ENCODE peak calls at places on chromosome 1, in eight cellular contexts. G is stomach, U is body of pancreas, L is breast epithelium, Y is heart left ventricle, F is sigmoid colon, S is ovary, J is esophagus squamous epithelium. I is an unnamed sample.

GRCh38 chr1:23792151-23792945 is 1.4 kb downstream of the LYPLA2 start:
- DNase-seq in G (no peak), U (no peak), L (no peak), Y (peak; percentile 36), F (no peak), S (no peak), J (no peak), I (peak; percentile 70)

GRCh38 chr1:113804421-113805255 is 7.6 kb downstream of the RSBN1 start:
- DNase-seq in G (no peak), U (peak; percentile 20), L (no peak), Y (no peak), F (no peak), S (no peak), J (no peak), I (no peak)

GRCh38 chr1:156492591-156493080 is 7.9 kb downstream of the MEF2D start:
- DNase-seq in G (no peak), U (no peak), L (no peak), Y (peak; percentile 69), F (no peak), S (no peak), J (no peak), I (peak; percentile 91)

GRCh38 chr1:201693887-201694614 is 134.9 kb upstream of the IPO9 start:
- DNase-seq in G (no peak), U (no peak), L (no peak), Y (no peak), F (no peak), S (no peak), J (no peak), I (no peak)

GRCh38 chr1:32780628-32781267 is 36.4 kb downstream of the YARS1 start:
- DNase-seq in G (no peak), U (no peak), L (no peak), Y (no peak), F (no peak), S (no peak), J (no peak), I (no peak)

GRCh38 chr1:200483491-200484143 is 73.8 kb upstream of the ZNF281 start:
- DNase-seq in G (peak; percentile 31), U (peak; percentile 89), L (no peak), Y (no peak), F (no peak), S (no peak), J (no peak), I (no peak)

GRCh38 chr1:209584186-209584776 is 767 bp downstream of the CAMK1G start:
- DNase-seq in G (no peak), U (no peak), L (no peak), Y (no peak), F (no peak), S (peak; percentile 45), J (no peak), I (no peak)

GRCh38 chr1:207845109-207845508 is 65.8 kb downstream of the CD34 start:
- DNase-seq in G (no peak), U (peak; percentile 35), L (no peak), Y (peak; percentile 46), F (no peak), S (no peak), J (no peak), I (no peak)

GRCh38 chr1:243301059-243301458 is 45.2 kb downstream of the SDCCAG8 start:
- DNase-seq in G (no peak), U (no peak), L (no peak), Y (no peak), F (no peak), S (no peak), J (no peak), I (no peak)

GRCh38 chr1:114551400-114551799 is 30.0 kb downstream of the BCAS2 start:
- DNase-seq in G (no peak), U (no peak), L (no peak), Y (no peak), F (no peak), S (no peak), J (no peak), I (no peak)

GRCh38 chr1:230790026-230790425 is 42.8 kb downstream of the CAPN9 start:
- DNase-seq in G (no peak), U (no peak), L (no peak), Y (no peak), F (no peak), S (no peak), J (no peak), I (no peak)

GRCh38 chr1:234139966-234140365 is 233.3 kb upstream of the COA6 start:
- DNase-seq in G (no peak), U (no peak), L (no peak), Y (no peak), F (no peak), S (no peak), J (no peak), I (no peak)

GRCh38 chr1:43577647-43578542 is 47.2 kb downstream of the PTPRF start:
- DNase-seq in G (no peak), U (no peak), L (no peak), Y (no peak), F (no peak), S (no peak), J (no peak), I (no peak)

GRCh38 chr1:237205400-237206064 is 163.5 kb downstream of the RYR2 start:
- DNase-seq in G (no peak), U (peak; percentile 42), L (no peak), Y (peak; percentile 85), F (peak; percentile 70), S (peak; percentile 88), J (no peak), I (no peak)

GRCh38 chr1:53111073-53111556 is 31.3 kb downstream of the SLC1A7 start:
- DNase-seq in G (peak; percentile 51), U (no peak), L (no peak), Y (no peak), F (no peak), S (no peak), J (no peak), I (no peak)

GRCh38 chr1:53107570-53108322 is 34.7 kb downstream of the SLC1A7 start:
- DNase-seq in G (peak; percentile 62), U (no peak), L (no peak), Y (no peak), F (no peak), S (no peak), J (no peak), I (no peak)

GRCh38 chr1:53107090-53107489 is 35.3 kb downstream of the SLC1A7 start:
- DNase-seq in G (no peak), U (no peak), L (no peak), Y (no peak), F (no peak), S (no peak), J (no peak), I (no peak)

GRCh38 chr1:53110370-53111072 is 31.9 kb downstream of the SLC1A7 start:
- DNase-seq in G (peak; percentile 48), U (no peak), L (no peak), Y (no peak), F (no peak), S (no peak), J (no peak), I (no peak)

GRCh38 chr1:53108646-53109580 is 33.5 kb downstream of the SLC1A7 start:
- DNase-seq in G (no peak), U (no peak), L (no peak), Y (no peak), F (no peak), S (no peak), J (no peak), I (no peak)
- H3K27ac ChIP-seq in G (peak overlapping the region; percentile 77), U (no peak overlapping the region), L (no peak overlapping the region), Y (no peak overlapping the region), F (peak overlapping the region; percentile 68), S (no peak overlapping the region), J (no peak overlapping the region), I (no peak overlapping the region)

DNA sequence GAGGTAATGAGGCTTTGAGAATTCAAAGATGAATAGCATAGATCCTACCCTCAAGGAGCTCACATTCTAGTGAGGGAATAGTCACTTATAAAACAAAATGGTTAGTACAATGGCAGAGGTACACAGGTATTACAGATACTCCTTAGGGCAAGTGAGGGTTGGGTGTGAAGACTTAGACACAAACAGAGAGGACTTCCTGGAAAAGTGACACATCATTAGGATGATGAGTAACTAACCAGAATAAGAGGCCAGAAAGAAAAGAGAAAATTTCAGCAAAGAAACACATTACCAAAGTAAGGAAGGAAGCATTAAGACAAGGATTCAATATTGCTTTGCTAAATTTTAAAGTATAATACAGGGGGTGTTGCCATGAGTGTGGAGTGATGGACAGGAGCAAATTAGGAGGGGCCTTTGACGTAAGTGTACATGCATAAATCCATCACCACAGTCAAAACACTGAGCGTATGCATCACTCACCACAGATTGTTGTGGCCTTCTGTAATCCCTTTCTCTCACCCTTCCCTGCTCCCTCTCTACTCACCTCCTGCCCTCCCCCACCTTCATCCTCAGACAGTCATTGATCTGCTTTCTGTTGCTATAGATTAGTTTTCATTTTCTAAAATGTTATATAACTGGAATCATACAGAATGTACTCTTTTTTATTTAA is 7.9 kb downstream of the CD53 start:
- DNase-seq in G (no peak), U (no peak), L (no peak), Y (no peak), F (no peak), S (no peak), J (no peak), I (no peak)
- TF ChIP-seq POLR2A in G (no peak), U (no peak), L (no peak), Y (no peak), F (no peak), S (no peak), J (no peak), I (no peak)

DNA sequence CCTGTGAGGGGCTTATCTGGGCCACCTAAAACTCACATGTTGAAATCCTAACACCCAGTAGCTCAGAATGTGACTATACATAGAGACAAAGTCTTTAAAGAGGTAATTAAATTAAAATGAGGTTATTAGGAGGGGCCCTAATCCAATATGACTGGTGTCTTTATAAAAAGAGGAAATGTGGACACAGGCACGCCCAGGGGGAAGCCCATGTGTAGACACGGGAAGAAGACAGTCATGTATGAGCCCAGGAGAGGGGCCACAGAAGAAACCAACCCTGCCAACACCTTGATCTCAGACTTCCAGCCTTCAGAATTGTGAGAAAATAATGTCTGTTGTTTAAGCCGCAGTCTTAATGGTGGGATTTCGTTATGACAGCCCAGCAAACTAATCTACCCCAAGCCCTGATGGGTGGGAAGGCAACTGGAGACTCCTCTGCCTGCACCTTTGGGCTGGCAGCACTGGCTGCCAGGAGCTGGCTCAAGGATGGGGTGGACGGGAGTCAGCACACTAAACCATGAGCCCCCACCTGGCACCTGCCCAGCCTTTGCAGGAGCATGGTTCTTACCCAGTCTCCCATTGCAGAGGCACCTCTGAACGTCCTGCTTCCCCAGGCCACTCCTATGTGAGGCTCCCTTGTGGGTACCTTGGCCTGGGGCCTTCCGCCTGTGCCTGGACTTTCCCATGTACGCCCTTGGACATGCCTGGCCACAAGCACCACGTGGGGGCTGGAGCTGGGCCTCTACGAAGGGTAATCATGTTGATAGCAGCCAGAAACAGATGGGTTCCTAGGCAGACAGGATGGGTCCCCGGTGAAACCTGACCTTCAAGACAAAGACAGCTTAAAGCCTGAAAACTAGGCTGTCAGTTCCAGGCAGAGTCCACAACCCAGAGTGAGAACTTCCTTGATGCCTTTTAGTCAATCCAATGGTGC is 57.1 kb upstream of the DMRTB1 start:
- DNase-seq in G (no peak), U (no peak), L (no peak), Y (no peak), F (peak; percentile 40), S (no peak), J (no peak), I (no peak)
- H3K27ac ChIP-seq in G (no peak overlapping the region), U (no peak overlapping the region), L (no peak overlapping the region), Y (no peak overlapping the region), F (no peak overlapping the region), S (no peak overlapping the region), J (no peak overlapping the region), I (no peak overlapping the region)

DNA sequence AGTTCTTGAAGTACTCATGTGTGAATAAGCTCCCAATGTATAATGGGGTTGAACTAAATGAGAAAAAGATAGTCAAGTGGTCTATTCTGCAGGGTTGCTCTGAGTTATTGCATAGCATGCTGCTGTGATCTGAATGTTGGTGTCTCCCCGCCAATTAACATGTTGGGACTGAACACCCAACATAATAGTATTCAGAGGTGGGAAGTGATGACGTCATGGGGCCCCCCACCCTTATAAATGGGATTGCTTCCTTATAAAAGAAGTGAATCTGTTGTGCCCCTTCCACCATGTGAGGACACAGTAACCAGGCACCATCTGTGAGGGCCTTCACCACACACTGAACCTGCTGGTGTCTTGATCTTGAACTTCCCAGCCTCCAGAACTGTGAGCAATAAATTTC is 50.2 kb downstream of the MAB21L3 start:
- DNase-seq in G (no peak), U (no peak), L (no peak), Y (no peak), F (no peak), S (no peak), J (no peak), I (no peak)
- TF ChIP-seq POLR2A in G (no peak), U (no peak), L (no peak), Y (no peak), F (no peak), S (no peak), J (no peak), I (no peak)